ENCODE peak calls at places on chromosomes 11 and 22, in four cellular contexts. A is HL-60, W is fibroblast of the aortic adventitia, X is ovary. L is an unnamed sample.

GRCh38 chr11:22859756-22860155 is 518 bp downstream of the CCDC179 start:
- DNase-seq in A (no peak), W (no peak), X (no peak), L (no peak)

GRCh38 chr22:35630387-35630793 is 13.3 kb upstream of the MB start:
- DNase-seq in X (no peak), W (peak), A (no peak), L (no peak)

GRCh38 chr22:26471522-26471921 is 12.1 kb downstream of the HPS4 start:
- DNase-seq in X (no peak), A (no peak), W (peak), L (no peak)

GRCh38 chr11:110373061-110373702 is 56.6 kb upstream of the FDX1 start:
- DNase-seq in W (peak), X (no peak), A (peak), L (peak)

GRCh38 chr11:28878025-28878424 is 769.8 kb downstream of the METTL15 start:
- DNase-seq in X (no peak), W (no peak), A (no peak), L (no peak)

GRCh38 chr11:71244116-71244815 is 8.1 kb downstream of the SHANK2 start:
- DNase-seq in W (no peak), A (no peak), X (no peak), L (no peak)

GRCh38 chr11:134154441-134154840 is 69.3 kb downstream of the NCAPD3 start:
- DNase-seq in X (no peak), A (no peak), W (no peak), L (no peak)

GRCh38 chr22:50247748-50248147 is 2.9 kb upstream of the TUBGCP6 start:
- DNase-seq in W (peak), X (peak), A (no peak), L (peak)

GRCh38 chr11:70409871-70410270 is 11.5 kb downstream of the CTTN start:
- DNase-seq in A (no peak), W (no peak), X (no peak), L (no peak)

GRCh38 chr11:12052676-12053605 is 44.5 kb upstream of the DKK3 start:
- DNase-seq in W (no peak), X (no peak), A (no peak), L (no peak)

GRCh38 chr22:46390105-46390651 is 54.7 kb downstream of the TRMU start:
- DNase-seq in W (no peak), X (no peak), A (no peak), L (no peak)

GRCh38 chr11:27820249-27820648 is 120.0 kb upstream of the BDNF start:
- DNase-seq in X (no peak), W (peak), A (no peak), L (no peak)

GRCh38 chr11:35276396-35276795 is 137.4 kb downstream of the CD44 start:
- DNase-seq in A (no peak), W (no peak), X (no peak), L (no peak)

GRCh38 chr11:3807856-3808845 is at the start of gene PGAP2:
- DNase-seq in A (peak), X (peak), W (peak), L (peak)

GRCh38 chr11:2517386-2518064 is 72.7 kb downstream of the KCNQ1 start:
- DNase-seq in X (peak), A (no peak), W (no peak), L (no peak)

GRCh38 chr11:86632499-86633269 is 39.7 kb downstream of the ME3 start:
- DNase-seq in A (no peak), X (no peak), W (peak), L (no peak)

GRCh38 chr22:46070722-46071450 is 79.4 kb upstream of the PPARA start:
- DNase-seq in W (peak), A (peak), X (peak), L (peak)

GRCh38 chr11:36688892-36689291 is 90.9 kb upstream of the RAG2 start:
- DNase-seq in A (no peak), W (no peak), X (no peak), L (no peak)

GRCh38 chr11:107176148-107177105 is 158.2 kb upstream of the GUCY1A2 start:
- DNase-seq in A (no peak), W (no peak), X (no peak), L (no peak)

GRCh38 chr11:47983464-47984397 is 3.4 kb downstream of the PTPRJ start:
- DNase-seq in X (no peak), W (peak), A (no peak), L (no peak)

GRCh38 chr22:39574779-39575551 is 4.4 kb downstream of the CACNA1I start:
- DNase-seq in W (peak), A (no peak), X (no peak), L (no peak)

GRCh38 chr22:44399196-44399837 is 86.6 kb upstream of the SHISAL1 start:
- DNase-seq in X (no peak), A (no peak), W (no peak), L (no peak)

GRCh38 chr22:20569059-20570058 is 61.9 kb downstream of the MED15 start:
- DNase-seq in X (no peak), W (peak), A (peak), L (peak)

GRCh38 chr11:132704796-132705375 is 827.4 kb downstream of the OPCML start:
- DNase-seq in W (no peak), A (no peak), X (no peak), L (no peak)

GRCh38 chr11:10019906-10020682 is 273.9 kb downstream of the SBF2 start:
- DNase-seq in X (no peak), W (no peak), A (peak), L (no peak)

GRCh38 chr11:77142091-77142975 is 14.3 kb downstream of the MYO7A start:
- DNase-seq in A (no peak), W (no peak), X (no peak), L (no peak)

GRCh38 chr11:579830-580601 is 3.7 kb downstream of the PHRF1 start:
- DNase-seq in W (no peak), A (no peak), X (no peak), L (no peak)

GRCh38 chr22:47154621-47155081 is 392.2 kb downstream of the TBC1D22A start:
- DNase-seq in A (no peak), X (peak), W (peak), L (no peak)

GRCh38 chr11:8719260-8720190 is 36.9 kb downstream of the RPL27A start:
- DNase-seq in W (peak), A (no peak), X (no peak), L (no peak)

GRCh38 chr11:118878187-118878586 is 5.5 kb upstream of the CXCR5 start:
- DNase-seq in A (no peak), X (no peak), W (no peak), L (no peak)

GRCh38 chr22:40193429-40194421 is 16.0 kb downstream of the TNRC6B start:
- DNase-seq in A (no peak), W (peak), X (no peak), L (no peak)

GRCh38 chr22:39242389-39242808 is 2.4 kb downstream of the PDGFB start:
- DNase-seq in W (no peak), A (no peak), X (no peak), L (no peak)

GRCh38 chr11:131246589-131247164 is 123.7 kb upstream of the NTM start:
- DNase-seq in W (no peak), A (no peak), X (no peak), L (peak)

GRCh38 chr11:1778141-1778911 is 14.6 kb upstream of the CTSD start:
- DNase-seq in X (no peak), W (no peak), A (peak), L (no peak)

GRCh38 chr22:23113067-23113846 is 28.5 kb downstream of the RSPH14 start:
- DNase-seq in A (no peak), W (peak), X (peak), L (no peak)

GRCh38 chr11:62496676-62497075 is 49.9 kb downstream of the AHNAK start:
- DNase-seq in A (no peak), X (no peak), W (no peak), L (no peak)

GRCh38 chr11:62500066-62501035 is 46.3 kb downstream of the AHNAK start:
- DNase-seq in W (no peak), X (no peak), A (no peak), L (no peak)

GRCh38 chr11:62494246-62494645 is 52.4 kb downstream of the AHNAK start:
- DNase-seq in X (no peak), A (no peak), W (no peak), L (no peak)

GRCh38 chr11:62498492-62499286 is 47.9 kb downstream of the AHNAK start:
- DNase-seq in X (no peak), W (no peak), A (no peak), L (no peak)

GRCh38 chr11:62497132-62497915 is 49.3 kb downstream of the AHNAK start:
- DNase-seq in A (peak), X (no peak), W (peak), L (no peak)
- TF ChIP-seq CTCF in A (peak), X (no peak), W (peak), L (peak)

GRCh38 chr11:72519220-72519881 is 85.0 kb upstream of the CLPB start:
- DNase-seq in X (no peak), W (peak), A (no peak), L (peak)
- H3K4me3 ChIP-seq in X (peak), W (peak), A (no peak), L (no peak)

GRCh38 chr11:20357150-20357549 is 6.4 kb upstream of the HTATIP2 start:
- DNase-seq in A (no peak), W (no peak), X (no peak), L (no peak)

GRCh38 chr11:20351870-20352269 is 11.6 kb upstream of the HTATIP2 start:
- DNase-seq in W (no peak), A (no peak), X (no peak), L (no peak)

GRCh38 chr11:20351151-20351550 is 12.4 kb upstream of the HTATIP2 start:
- DNase-seq in W (no peak), X (no peak), A (no peak), L (no peak)

GRCh38 chr11:20355221-20356219 is 8.0 kb upstream of the HTATIP2 start:
- DNase-seq in W (peak), X (no peak), A (peak), L (no peak)

DNA sequence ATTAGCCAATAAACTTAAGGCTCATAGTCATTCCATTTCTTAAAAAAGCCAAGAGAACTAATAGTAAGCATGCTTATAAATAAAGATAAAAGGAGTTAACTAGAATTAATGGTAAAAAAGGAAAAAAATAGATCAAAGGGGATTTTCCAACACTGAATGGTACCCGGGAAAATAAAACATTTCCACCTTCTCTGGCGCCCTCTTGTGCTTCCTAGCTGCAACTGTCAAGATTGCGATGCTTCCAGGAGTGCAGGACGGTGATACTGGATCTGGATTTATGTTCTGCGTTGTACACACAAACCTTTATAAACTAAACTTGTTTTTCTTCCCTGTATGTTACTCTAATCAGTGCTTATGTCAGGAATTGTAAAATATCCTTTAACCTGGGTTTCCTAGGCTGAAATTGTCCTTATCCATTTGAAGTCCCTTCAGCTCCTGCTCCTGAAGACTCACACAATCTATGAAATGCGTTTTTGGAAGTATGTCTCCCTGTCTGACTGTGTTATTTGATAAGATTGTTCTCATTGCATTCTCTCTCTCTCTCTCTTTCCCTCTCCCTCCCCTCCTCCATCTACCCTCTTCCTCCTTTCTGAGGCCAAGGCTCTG is 9.6 kb upstream of the HTATIP2 start:
- DNase-seq in X (no peak), A (no peak), W (peak), L (no peak)
- TF ChIP-seq CTCF in X (peak), A (peak), W (peak), L (peak)

DNA sequence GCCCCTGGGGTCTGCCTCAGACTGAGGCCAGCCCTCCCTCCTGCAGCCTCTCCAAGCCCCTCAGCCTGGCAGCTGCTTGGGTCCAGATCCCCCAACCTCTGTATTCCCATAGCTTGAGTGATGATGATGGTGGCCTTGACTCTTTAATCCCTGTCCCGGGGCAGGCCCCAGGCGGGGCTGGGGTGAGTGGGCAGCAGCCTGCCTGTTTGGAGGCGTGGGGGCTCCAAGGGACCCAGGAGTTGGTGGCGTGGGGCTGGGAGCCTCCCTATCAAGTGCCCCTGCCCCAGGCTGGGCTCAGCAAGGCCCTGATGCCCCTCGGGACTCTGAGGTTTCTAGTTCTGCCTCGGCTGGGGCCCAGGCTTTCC is 22.5 kb downstream of the PPIL2 start:
- DNase-seq in X (no peak), A (no peak), W (no peak), L (no peak)
- H3K4me3 ChIP-seq in X (no peak), A (no peak), W (no peak), L (no peak)

GRCh38 chr11:75553182-75553581 is 8.9 kb upstream of the SERPINH1 start:
- DNase-seq in X (peak), W (no peak), A (no peak), L (no peak)
- TF ChIP-seq CTCF in X (no peak), W (no peak), A (no peak), L (no peak)

GRCh38 chr11:93155738-93156137 is 42.1 kb downstream of the SLC36A4 start:
- DNase-seq in W (no peak), X (no peak), A (no peak), L (no peak)
- H3K4me3 ChIP-seq in W (no peak), X (no peak), A (no peak), L (no peak)

L was measured in GM06990.